ENCODE peak calls at places on chromosomes 2 and 18, in six cellular contexts. D, J, W, P, Q and S are unnamed samples.

GRCh38 chr18:3794537-3795348 is 344.8 kb downstream of the TGIF1 start:
- DNase-seq in D (peak; percentile 98), P (no peak), Q (no peak), W (no peak), J (no peak), S (peak; percentile 57)

GRCh38 chr2:86645752-86646151 is 22.1 kb upstream of the RNF103 start:
- DNase-seq in D (no peak), W (no peak), J (no peak), Q (no peak), P (no peak), S (no peak)

GRCh38 chr2:182506606-182507005 is 79.8 kb upstream of the PDE1A start:
- DNase-seq in D (peak; percentile 69), J (no peak), W (no peak), Q (no peak), P (no peak), S (peak; percentile 11)

GRCh38 chr18:39841133-39842041 is 2113.6 kb upstream of the PIK3C3 start:
- DNase-seq in P (no peak), J (peak; percentile 28), Q (no peak), D (peak; percentile 54), W (no peak), S (peak; percentile 91)

GRCh38 chr18:33210575-33211189 is 229.8 kb downstream of the CCDC178 start:
- DNase-seq in J (no peak), Q (no peak), W (no peak), P (no peak), D (peak; percentile 4), S (peak; percentile 46)

GRCh38 chr2:158394453-158394852 is 62.1 kb downstream of the CCDC148 start:
- DNase-seq in D (peak; percentile 1), W (no peak), Q (no peak), J (no peak), P (no peak), S (no peak)

GRCh38 chr2:3104261-3104660 is 273.4 kb downstream of the EIPR1 start:
- DNase-seq in P (no peak), W (no peak), J (no peak), Q (no peak), D (no peak), S (no peak)

GRCh38 chr2:229270551-229271410 is at the start of gene PID1:
- DNase-seq in J (peak; percentile 21), D (peak; percentile 65), P (no peak), W (no peak), Q (no peak), S (peak; percentile 67)

GRCh38 chr2:242031481-242032019 is 162.0 kb downstream of the RTP5 start:
- DNase-seq in Q (peak; percentile 49), D (peak; percentile 96), J (no peak), P (peak; percentile 43), W (peak; percentile 80), S (peak; percentile 51)

GRCh38 chr2:206275274-206276160 is 1.1 kb downstream of the ZDBF2 start:
- DNase-seq in D (peak; percentile 44), P (no peak), J (no peak), W (no peak), Q (no peak), S (peak; percentile 21)

GRCh38 chr2:31339696-31340095 is 74.8 kb downstream of the XDH start:
- DNase-seq in W (no peak), Q (no peak), D (no peak), J (no peak), P (no peak), S (no peak)

GRCh38 chr2:175205523-175205922 is 24.0 kb upstream of the ATP5MC3 start:
- DNase-seq in W (no peak), J (no peak), P (no peak), D (peak; percentile 71), Q (no peak), S (peak; percentile 58)

GRCh38 chr2:163735692-163736432 is at the start of gene FIGN:
- DNase-seq in J (peak; percentile 54), P (no peak), D (peak; percentile 85), Q (peak; percentile 87), W (no peak), S (peak; percentile 93)

GRCh38 chr2:134014196-134014960 is 239.5 kb upstream of the MGAT5 start:
- DNase-seq in P (no peak), D (peak; percentile 45), Q (no peak), W (no peak), J (no peak), S (no peak)

GRCh38 chr2:200901459-200902072 is 12.4 kb downstream of the NIF3L1 start:
- DNase-seq in Q (peak; percentile 68), D (peak; percentile 72), P (peak; percentile 82), W (peak; percentile 75), J (peak; percentile 90), S (peak; percentile 84)

GRCh38 chr2:130391872-130392670 is 36.2 kb downstream of the PTPN18 start:
- DNase-seq in P (no peak), D (no peak), W (no peak), Q (no peak), J (no peak), S (peak; percentile 44)

GRCh38 chr2:238489431-238489830 is 62.7 kb downstream of the ASB1 start:
- DNase-seq in D (no peak), J (no peak), W (no peak), P (no peak), Q (no peak), S (no peak)

GRCh38 chr2:2763351-2763997 is 432.4 kb upstream of the MYT1L start:
- DNase-seq in P (no peak), W (no peak), D (no peak), J (no peak), Q (no peak), S (no peak)

DNA sequence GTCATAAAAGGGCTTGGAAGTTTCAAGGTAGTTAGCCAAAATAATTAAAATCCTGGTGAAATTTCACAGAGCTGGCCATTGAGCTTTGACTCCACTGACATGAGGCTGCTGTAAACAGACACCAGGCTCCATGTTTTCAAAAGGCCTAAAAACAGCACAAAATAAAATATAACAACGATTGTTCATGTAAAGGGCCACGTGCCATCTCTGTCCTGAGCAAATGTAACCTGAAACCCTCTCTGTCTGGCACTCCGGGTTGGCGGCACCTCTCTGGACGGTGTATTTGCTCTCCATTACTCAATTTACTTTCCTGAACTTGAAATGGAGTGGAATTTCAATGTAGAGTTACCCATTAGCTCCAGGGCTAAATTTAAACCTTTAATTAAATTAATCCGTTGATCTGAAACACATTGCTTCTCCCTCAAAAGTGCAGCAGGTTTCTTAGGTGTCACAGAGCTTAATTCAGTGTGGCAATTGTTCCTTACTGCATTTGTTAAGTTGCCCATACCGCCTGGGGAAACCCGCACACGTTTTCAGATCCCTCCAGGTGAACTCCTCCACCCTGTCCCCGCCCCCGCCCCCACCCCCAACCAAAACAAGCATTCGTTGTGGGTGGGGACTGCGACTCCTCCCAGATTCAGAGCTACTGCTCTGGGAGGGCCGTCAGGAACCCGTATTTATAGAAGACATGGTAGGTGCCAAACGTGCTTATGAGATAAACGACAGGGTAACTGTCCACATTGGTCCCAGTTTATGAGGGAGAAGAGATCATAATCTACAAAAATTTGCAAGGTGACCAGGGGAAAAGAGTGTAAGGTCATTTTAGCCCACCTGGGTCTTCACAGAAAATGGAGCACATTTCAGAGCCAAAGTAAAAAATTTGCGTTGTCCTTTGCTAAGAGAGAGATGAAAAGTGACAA is 1.2 kb upstream of the CABLES1 start:
- DNase-seq in J (peak; percentile 70), W (no peak), D (no peak), P (no peak), Q (no peak), S (no peak)
- H3K4me3 ChIP-seq in J (peak overlapping the region; percentile 85), W (no peak overlapping the region), D (peak overlapping the region; percentile 70), P (no peak overlapping the region), Q (peak overlapping the region; percentile 63), S (no peak overlapping the region)

DNA sequence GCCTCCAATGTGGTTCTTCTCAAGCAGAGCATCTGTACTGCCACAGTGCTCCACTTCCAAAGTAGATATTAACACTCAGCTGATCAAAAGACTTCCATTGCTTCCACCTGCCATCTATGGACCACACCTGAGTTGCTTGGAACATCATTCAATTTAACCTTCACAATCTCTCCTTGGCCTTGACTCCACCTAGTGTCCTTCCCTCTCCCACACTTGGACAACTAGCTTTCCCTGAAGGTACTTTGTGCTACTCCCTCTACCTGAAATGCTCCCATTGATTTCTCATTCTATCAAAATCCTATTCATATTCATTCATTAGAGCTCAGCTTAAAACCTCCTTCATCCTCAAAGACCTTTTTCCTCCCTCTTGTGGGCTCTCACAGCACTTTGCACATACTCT is 48.7 kb downstream of the SOWAHC start:
- DNase-seq in P (no peak), Q (no peak), D (no peak), J (no peak), W (no peak), S (no peak)
- TF ChIP-seq CTCF in P (peak; percentile 10), Q (no peak), D (no peak), J (peak; percentile 6), W (no peak), S (no peak)

GRCh38 chr2:69554568-69554967 is 89.0 kb downstream of the AAK1 start:
- DNase-seq in J (no peak), D (no peak), W (no peak), Q (no peak), P (no peak), S (no peak)

GRCh38 chr2:69559696-69560482 is 83.7 kb downstream of the AAK1 start:
- DNase-seq in P (no peak), Q (no peak), J (peak; percentile 72), D (peak; percentile 37), W (no peak), S (peak; percentile 66)

GRCh38 chr2:69556008-69556407 is 87.5 kb downstream of the AAK1 start:
- DNase-seq in J (no peak), W (no peak), Q (no peak), D (no peak), P (no peak), S (no peak)

GRCh38 chr2:69549421-69549820 is 94.1 kb downstream of the AAK1 start:
- DNase-seq in D (peak; percentile 66), J (no peak), P (no peak), Q (no peak), W (no peak), S (peak; percentile 59)

DNA sequence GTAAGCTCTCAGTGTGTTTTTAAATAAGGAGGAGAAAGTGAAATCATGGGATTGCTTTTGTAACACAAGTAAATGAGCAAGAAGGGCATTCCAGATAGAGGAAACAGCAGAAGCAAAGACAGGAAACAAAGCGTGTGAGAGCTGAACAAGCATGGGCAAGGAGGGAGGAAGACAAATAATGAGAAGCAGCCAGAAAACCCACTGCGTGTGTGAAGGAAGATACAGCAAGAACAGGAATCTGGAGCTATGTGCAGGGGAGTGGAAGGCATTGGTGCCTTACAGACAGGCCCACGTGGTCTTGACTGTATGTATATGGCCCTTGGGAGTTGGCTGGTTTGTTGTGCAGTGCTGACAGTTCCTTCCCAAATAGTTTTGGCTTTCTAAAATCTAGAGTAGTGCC is 88.6 kb downstream of the AAK1 start:
- DNase-seq in D (no peak), W (no peak), P (no peak), Q (no peak), J (no peak), S (no peak)
- H3K4me3 ChIP-seq in D (no peak overlapping the region), W (no peak overlapping the region), P (no peak overlapping the region), Q (no peak overlapping the region), J (no peak overlapping the region), S (no peak overlapping the region)

DNA sequence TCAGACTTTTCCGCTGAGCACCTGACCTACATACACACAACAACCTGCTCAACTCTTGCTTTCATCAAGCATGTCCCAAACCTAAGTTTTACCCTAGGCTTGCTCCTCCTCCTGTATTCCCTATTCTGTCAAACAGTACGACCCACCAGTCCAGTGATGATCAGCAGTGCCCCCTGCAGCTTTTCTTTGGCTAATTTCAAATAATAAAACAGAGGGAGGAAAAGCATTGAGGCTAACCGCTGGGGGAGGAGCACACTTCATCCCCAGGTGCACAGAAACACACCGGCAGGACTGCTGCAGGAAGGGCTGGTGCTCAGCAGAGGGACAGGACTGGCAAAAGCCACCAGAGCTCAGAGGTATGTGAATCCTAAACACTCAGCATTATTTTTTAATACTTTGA is 21.2 kb downstream of the E2F6 start:
- DNase-seq in W (no peak), Q (no peak), D (no peak), P (no peak), J (no peak), S (no peak)
- TF ChIP-seq CTCF in W (no peak), Q (no peak), D (no peak), P (no peak), J (no peak), S (no peak)